ENCODE peak calls at places on chromosomes 12 and 14, in six cellular contexts. J is GM12878, M is HCT116, H is endothelial cell of umbilical vein, S is upper lobe of left lung, W is transverse colon. Z is an unnamed sample.
A peak's percentile ranks its signal among the peaks of the same experiment; 100 is the strongest.

GRCh38 chr12:2547273-2548044 is 247.3 kb upstream of the FKBP4 start:
- DNase-seq in W (no peak), S (peak; percentile 30), J (no peak), M (no peak), H (no peak), Z (no peak)

GRCh38 chr12:3202734-3203446 is 125.7 kb downstream of the TSPAN9 start:
- DNase-seq in S (no peak), W (peak; percentile 39), H (peak; percentile 58), J (no peak), M (no peak), Z (no peak)

GRCh38 chr14:37251778-37252177 is 54.0 kb downstream of the MIPOL1 start:
- DNase-seq in W (no peak), H (no peak), M (no peak), J (no peak), S (no peak), Z (no peak)

GRCh38 chr14:24372701-24373416 is 4.9 kb downstream of the NFATC4 start:
- DNase-seq in H (no peak), M (no peak), W (no peak), S (no peak), J (no peak), Z (no peak)

GRCh38 chr12:29533815-29534489 is 36.5 kb upstream of the OVCH1 start:
- DNase-seq in J (no peak), W (no peak), H (no peak), M (no peak), S (no peak), Z (no peak)

GRCh38 chr14:63432228-63432627 is 110.9 kb downstream of the PPP2R5E start:
- DNase-seq in J (no peak), H (peak; percentile 37), W (no peak), M (no peak), S (no peak), Z (no peak)

GRCh38 chr14:98931911-98932310 is 340.1 kb downstream of the BCL11B start:
- DNase-seq in J (no peak), H (no peak), W (peak; percentile 48), M (no peak), S (peak; percentile 44), Z (peak; percentile 54)

GRCh38 chr14:34872822-34873590 is 2.2 kb downstream of the BAZ1A start:
- DNase-seq in J (no peak), S (no peak), M (no peak), W (peak; percentile 16), H (no peak), Z (no peak)

GRCh38 chr14:74568896-74569295 is 43.1 kb downstream of the LTBP2 start:
- DNase-seq in J (no peak), H (no peak), W (no peak), S (no peak), M (no peak), Z (no peak)

GRCh38 chr12:115228434-115228833 is 544.5 kb upstream of the TBX3 start:
- DNase-seq in H (no peak), S (no peak), M (no peak), W (no peak), J (no peak), Z (no peak)

GRCh38 chr14:64563696-64564095 is 13.9 kb downstream of the PPP1R36 start:
- DNase-seq in W (no peak), S (no peak), H (no peak), J (no peak), M (no peak), Z (no peak)

GRCh38 chr14:33509927-33510535 is 440.8 kb downstream of the EGLN3 start:
- DNase-seq in H (peak; percentile 40), S (no peak), J (no peak), W (no peak), M (no peak), Z (no peak)

GRCh38 chr14:65478596-65478995 is 66.1 kb downstream of the FUT8 start:
- DNase-seq in W (no peak), J (no peak), S (no peak), M (peak; percentile 38), H (peak; percentile 64), Z (no peak)

GRCh38 chr12:118060301-118061010 is 523 bp downstream of the WSB2 start:
- DNase-seq in W (peak; percentile 69), S (peak; percentile 58), M (no peak), J (no peak), H (peak; percentile 40), Z (peak; percentile 84)

GRCh38 chr12:46292754-46293402 is 24.0 kb upstream of the SLC38A1 start:
- DNase-seq in S (no peak), J (no peak), M (no peak), H (no peak), W (no peak), Z (no peak)

GRCh38 chr12:53781218-53781801 is 29.5 kb upstream of the CISTR start:
- DNase-seq in W (no peak), S (no peak), H (no peak), J (no peak), M (no peak), Z (no peak)

GRCh38 chr14:61179061-61179675 is 102.0 kb downstream of the TMEM30B start:
- DNase-seq in M (peak; percentile 31), H (no peak), S (no peak), J (no peak), W (no peak), Z (no peak)

GRCh38 chr12:52327086-52327829 is 6.1 kb upstream of the KRT83 start:
- DNase-seq in J (peak; percentile 76), M (peak; percentile 96), W (peak; percentile 87), S (peak; percentile 86), H (peak; percentile 93), Z (peak; percentile 85)

GRCh38 chr14:95003099-95003960 is 154.0 kb downstream of the DICER1 start:
- DNase-seq in M (no peak), S (no peak), J (no peak), H (no peak), W (no peak), Z (no peak)

DNA sequence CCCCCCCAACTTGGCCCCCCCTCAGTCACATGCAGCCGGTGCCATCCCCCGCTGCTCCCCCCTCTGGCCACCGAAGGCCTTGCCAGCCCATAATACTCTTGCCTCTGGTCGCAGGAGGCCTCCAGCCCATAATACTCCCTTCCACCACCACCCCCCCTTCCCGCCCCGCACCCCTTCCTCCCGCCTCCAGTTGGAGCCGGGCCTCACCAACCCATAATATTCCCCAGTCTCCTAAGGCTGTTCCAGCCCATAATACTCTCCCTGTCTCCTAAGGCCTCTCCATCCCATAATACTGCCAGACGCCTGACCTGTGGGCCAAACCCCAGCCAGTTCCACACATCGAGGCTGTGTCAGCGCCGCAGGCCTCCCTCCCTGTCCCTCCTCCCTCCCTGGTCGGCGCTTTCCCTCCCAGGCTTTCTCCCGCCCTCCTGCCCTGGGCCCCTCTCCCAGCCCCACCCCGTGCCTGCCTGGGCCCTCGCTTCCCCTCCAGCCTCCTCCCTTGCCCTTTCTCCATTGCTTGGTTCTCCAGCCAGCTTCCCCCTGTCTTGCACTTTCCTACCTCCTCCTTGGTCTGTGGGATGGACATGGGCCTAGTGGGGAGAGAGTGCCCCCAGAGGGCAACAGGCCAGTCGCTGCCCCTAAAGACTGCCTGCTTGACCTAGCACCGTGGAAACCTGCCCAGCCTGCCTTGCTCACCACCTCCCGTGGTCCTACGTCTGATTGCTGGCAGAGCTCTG is 6.8 kb upstream of the CHD4 start:
- DNase-seq in H (peak; percentile 87), W (peak; percentile 90), M (peak; percentile 95), S (peak; percentile 87), J (no peak), Z (peak; percentile 95)
- TF ChIP-seq POLR2A in H (peak; percentile 39), W (peak; percentile 60), M (no peak), S (peak; percentile 38), J (peak; percentile 44), Z (no peak)

DNA sequence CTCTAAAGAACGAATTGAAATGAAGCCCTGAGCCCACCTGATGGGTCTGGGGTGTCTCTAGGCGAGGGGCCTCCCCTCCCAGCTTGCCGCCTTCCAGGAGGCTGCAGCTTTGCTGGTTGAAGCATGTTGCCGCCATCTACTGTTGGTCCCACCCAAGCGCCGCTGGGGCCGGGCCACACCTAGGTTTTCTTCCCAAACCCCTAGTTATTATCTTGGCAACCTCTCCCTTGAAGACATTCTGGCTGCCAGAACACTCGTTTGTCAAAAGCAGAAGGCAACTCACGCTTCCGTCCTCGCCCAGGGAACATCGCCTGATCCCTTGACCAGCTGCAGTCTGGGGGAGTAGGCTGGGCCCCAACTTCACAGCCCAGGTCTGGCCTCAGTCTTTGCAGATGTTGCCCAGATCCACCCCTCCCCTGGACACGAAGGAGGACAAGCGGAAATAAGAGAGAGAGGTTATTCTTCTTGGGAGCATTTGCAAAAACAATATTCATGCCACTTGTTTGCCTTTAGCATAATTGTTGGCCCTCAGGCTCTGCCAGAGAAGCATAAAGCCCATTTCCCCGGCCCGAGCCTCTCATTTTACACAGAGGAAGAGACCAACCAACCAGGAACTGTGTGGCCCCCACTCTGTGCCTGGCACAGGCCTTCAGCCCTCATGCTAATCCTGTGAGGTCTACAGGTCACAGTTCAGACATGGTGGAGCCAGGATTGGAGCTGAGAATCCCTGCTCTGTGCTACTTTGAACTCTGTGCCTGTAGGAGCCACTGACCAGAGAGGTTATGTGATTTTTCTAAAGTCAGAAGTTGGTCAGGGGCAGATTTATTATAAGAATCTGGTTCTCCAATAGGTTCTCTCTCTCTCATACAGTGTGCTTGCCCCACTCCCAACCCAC is 6.7 kb downstream of the EMP1 start:
- DNase-seq in J (no peak), M (no peak), H (peak; percentile 46), W (peak; percentile 41), S (no peak), Z (peak; percentile 86)
- TF ChIP-seq POLR2AphosphoS5 in J (no peak), M (no peak), H (peak; percentile 15), W (no peak), S (peak; percentile 12), Z (peak; percentile 43)

DNA sequence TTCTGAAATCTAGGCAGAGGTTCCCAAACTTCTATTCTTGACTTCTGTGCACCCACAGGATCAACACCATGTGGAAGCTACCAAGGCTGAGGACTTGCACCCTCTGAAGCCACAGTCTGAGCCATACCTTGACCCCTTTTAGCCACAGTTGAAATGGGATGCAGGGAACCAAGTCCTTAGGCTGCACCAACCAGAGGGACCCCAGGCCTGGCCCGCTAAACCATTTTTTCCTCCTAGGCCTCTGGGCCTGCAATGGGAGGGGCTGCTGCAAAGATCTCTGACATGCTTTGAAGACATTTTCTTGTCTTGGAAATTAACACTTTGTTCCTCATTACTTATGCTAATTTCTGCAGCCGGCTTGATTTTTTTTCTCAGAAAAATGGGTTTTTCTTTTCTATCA is 133.9 kb upstream of the TSPAN8 start:
- DNase-seq in J (no peak), S (no peak), H (no peak), W (no peak), M (no peak), Z (no peak)
- TF ChIP-seq POLR2A in J (no peak), S (no peak), H (no peak), W (no peak), M (no peak), Z (no peak)

GRCh38 chr12:56914724-56915123 is 19.5 kb downstream of the SDR9C7 start:
- DNase-seq in H (no peak), M (no peak), W (no peak), S (no peak), J (no peak), Z (no peak)

GRCh38 chr12:56916996-56917333 is 17.2 kb downstream of the SDR9C7 start:
- DNase-seq in H (no peak), J (no peak), S (no peak), W (no peak), M (no peak), Z (no peak)

GRCh38 chr12:56916296-56916995 is 17.8 kb downstream of the SDR9C7 start:
- DNase-seq in J (no peak), M (no peak), S (no peak), W (no peak), H (no peak), Z (no peak)

DNA sequence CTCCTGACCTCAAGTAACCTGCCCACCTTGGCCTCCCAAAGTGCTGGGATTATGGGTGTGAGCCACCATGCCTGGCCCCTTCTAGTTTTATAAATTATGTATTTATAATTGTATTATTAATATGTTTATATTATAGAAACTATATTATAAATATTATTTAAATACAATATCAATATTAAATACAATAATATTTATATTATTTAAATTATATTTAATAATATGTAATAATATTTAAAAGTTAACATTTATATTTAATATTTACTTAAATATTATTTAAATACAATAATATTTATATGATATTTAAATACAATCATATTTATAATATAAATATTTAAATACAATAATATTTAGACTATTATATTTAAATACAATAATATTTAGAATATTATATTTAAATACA is 20.0 kb downstream of the SDR9C7 start:
- DNase-seq in J (no peak), W (no peak), H (no peak), S (no peak), M (no peak), Z (no peak)
- TF ChIP-seq POLR2AphosphoS5 in J (no peak), W (no peak), H (no peak), S (no peak), M (no peak), Z (no peak)

Z was measured in suprapubic skin.